ENCODE peak calls at places on chromosomes 13 and 19, in eight cellular contexts. O is NCI-H748 treated with DMSO at 0.1 percent for 48 hours; M is activated naive CD4-positive, alpha-beta T cell; T is aorta; X is islet precursor cell; R is T follicular helper cell; J is NCI-H2081; G is nucleus accumbens. C is an unnamed sample.

GRCh38 chr13:113428469-113428865 is 24.8 kb downstream of the ADPRHL1 start:
- DNase-seq in R (no peak), G (no peak), T (no peak), M (no peak), J (no peak), X (no peak), O (no peak), C (no peak)

GRCh38 chr13:113121928-113122420 is 625 bp upstream of the F10 start:
- DNase-seq in T (peak; percentile 59), J (no peak), M (no peak), O (no peak), G (no peak), R (no peak), X (peak; percentile 43), C (no peak)

GRCh38 chr19:7506385-7507328 is 9.2 kb upstream of the ZNF358 start:
- DNase-seq in R (no peak), O (peak; percentile 65), T (peak; percentile 91), X (peak; percentile 90), G (peak; percentile 16), M (no peak), J (peak; percentile 45), C (no peak)

GRCh38 chr13:48393698-48394085 is 19.2 kb downstream of the LPAR6 start:
- DNase-seq in X (no peak), O (no peak), M (no peak), T (no peak), R (no peak), J (no peak), G (no peak), C (no peak)

GRCh38 chr19:35109395-35110112 is 6.1 kb upstream of the FXYD3 start:
- DNase-seq in R (no peak), M (no peak), X (no peak), T (no peak), J (no peak), O (no peak), G (peak; percentile 76), C (no peak)

GRCh38 chr13:20776751-20777150 is 3.0 kb upstream of the EEF1AKMT1 start:
- DNase-seq in O (no peak), J (no peak), X (no peak), R (no peak), G (no peak), M (no peak), T (no peak), C (no peak)

GRCh38 chr19:8423821-8424223 is 10.7 kb downstream of the MARCHF2 start:
- DNase-seq in R (no peak), T (peak; percentile 97), G (no peak), J (no peak), O (no peak), M (no peak), X (peak; percentile 98), C (peak; percentile 87)

GRCh38 chr19:7534531-7534980 is 961 bp upstream of the PNPLA6 start:
- DNase-seq in T (peak; percentile 90), J (peak; percentile 13), X (peak; percentile 81), G (peak; percentile 68), O (no peak), R (no peak), M (no peak), C (peak; percentile 47)

GRCh38 chr19:7857727-7858701 is 16.2 kb downstream of the PRR36 start:
- DNase-seq in R (no peak), X (peak; percentile 90), G (no peak), M (no peak), O (no peak), T (no peak), J (no peak), C (no peak)

GRCh38 chr19:21022996-21023395 is 2.5 kb downstream of the ZNF430 start:
- DNase-seq in T (no peak), M (no peak), X (peak; percentile 71), G (no peak), R (no peak), J (no peak), O (no peak), C (no peak)

GRCh38 chr19:1736916-1737315 is 16.4 kb upstream of the ONECUT3 start:
- DNase-seq in O (no peak), J (no peak), X (no peak), R (no peak), G (no peak), M (no peak), T (no peak), C (no peak)

GRCh38 chr13:102879793-102880499 is 34.1 kb downstream of the ERCC5 start:
- DNase-seq in T (no peak), J (no peak), X (no peak), M (no peak), O (no peak), G (no peak), R (no peak), C (no peak)

GRCh38 chr19:18014197-18014596 is 6.2 kb downstream of the ARRDC2 start:
- DNase-seq in T (no peak), J (no peak), M (no peak), O (no peak), G (no peak), R (peak; percentile 50), X (no peak), C (no peak)

GRCh38 chr19:57436392-57436791 is 1.3 kb downstream of the ZNF749 start:
- DNase-seq in J (no peak), X (no peak), T (no peak), G (no peak), R (no peak), O (no peak), M (no peak), C (no peak)

GRCh38 chr19:14354445-14354844 is 26.8 kb upstream of the ADGRE5 start:
- DNase-seq in T (no peak), G (no peak), R (no peak), J (no peak), M (no peak), O (no peak), X (no peak), C (no peak)

GRCh38 chr19:3250675-3251074 is 26.2 kb downstream of the CELF5 start:
- DNase-seq in R (peak; percentile 22), X (no peak), G (no peak), J (no peak), M (no peak), T (no peak), O (no peak), C (no peak)

GRCh38 chr13:26880741-26881140 is 120.2 kb upstream of the GPR12 start:
- DNase-seq in M (no peak), T (no peak), R (no peak), O (no peak), J (no peak), X (no peak), G (no peak), C (no peak)

GRCh38 chr19:18502633-18503294 is 19.1 kb downstream of the ELL start:
- DNase-seq in G (no peak), R (no peak), T (no peak), J (no peak), M (no peak), O (no peak), X (no peak), C (no peak)

GRCh38 chr19:47284324-47284899 is 9.7 kb downstream of the INAFM1 start:
- DNase-seq in O (peak; percentile 70), J (peak; percentile 45), R (peak; percentile 18), M (no peak), T (no peak), X (no peak), G (no peak), C (no peak)

GRCh38 chr19:8336072-8336569 is 6.9 kb downstream of the KANK3 start:
- DNase-seq in X (no peak), T (no peak), O (no peak), M (no peak), G (no peak), J (no peak), R (no peak), C (no peak)

GRCh38 chr19:18160792-18161690 is 8.1 kb downstream of the PIK3R2 start:
- DNase-seq in M (peak; percentile 54), R (peak; percentile 70), G (peak; percentile 35), J (peak; percentile 63), T (peak; percentile 93), O (no peak), X (peak; percentile 85), C (no peak)

GRCh38 chr13:76016799-76017198 is 380.7 kb downstream of the LMO7 start:
- DNase-seq in O (peak; percentile 21), R (no peak), M (no peak), T (no peak), J (peak; percentile 3), G (no peak), X (no peak), C (no peak)

GRCh38 chr13:49063526-49063925 is 87.8 kb downstream of the FNDC3A start:
- DNase-seq in X (no peak), T (no peak), O (no peak), M (no peak), J (no peak), R (no peak), G (no peak), C (no peak)

GRCh38 chr13:113327766-113328391 is 30.8 kb downstream of the LAMP1 start:
- DNase-seq in G (no peak), X (no peak), M (no peak), R (no peak), T (no peak), J (no peak), O (no peak), C (no peak)

GRCh38 chr13:29909975-29910674 is 59.7 kb upstream of the UBL3 start:
- DNase-seq in X (peak; percentile 89), M (no peak), R (no peak), J (no peak), G (no peak), O (no peak), T (no peak), C (no peak)

GRCh38 chr19:23787106-23787505 is 28.4 kb upstream of the ZNF681 start:
- DNase-seq in R (no peak), T (no peak), G (no peak), X (no peak), J (no peak), M (no peak), O (no peak), C (no peak)

GRCh38 chr13:43494206-43494605 is 292.6 kb downstream of the ENOX1 start:
- DNase-seq in O (no peak), M (no peak), G (no peak), T (no peak), R (no peak), X (no peak), J (no peak), C (no peak)

GRCh38 chr13:52809310-52809769 is 39.1 kb downstream of the PCDH8 start:
- DNase-seq in X (peak; percentile 94), T (no peak), G (peak; percentile 9), J (peak; percentile 78), M (no peak), R (no peak), O (peak; percentile 84), C (no peak)

GRCh38 chr13:93881418-93881817 is 598.1 kb downstream of the DCT start:
- DNase-seq in R (no peak), M (no peak), O (no peak), G (no peak), J (no peak), T (no peak), X (no peak), C (no peak)

GRCh38 chr19:50555447-50556235 is 12.6 kb downstream of the LRRC4B start:
- DNase-seq in O (no peak), R (no peak), J (no peak), M (no peak), T (no peak), X (peak; percentile 75), G (no peak), C (no peak)

GRCh38 chr13:87259479-87260083 is 411.6 kb upstream of the SLITRK5 start:
- DNase-seq in M (no peak), R (no peak), T (no peak), X (peak; percentile 70), G (no peak), J (peak; percentile 4), O (no peak), C (no peak)